ENCODE peak calls at places on chromosomes 3 and 15, in ten cellular contexts. Z, Q, N, C, R, T, U, A, K and W are unnamed samples.

GRCh38 chr15:98901438-98901837 is 106.2 kb downstream of the PGPEP1L start:
- DNase-seq in Q (no peak), N (no peak), T (no peak), Z (no peak), U (no peak), C (no peak), K (no peak), A (no peak), R (no peak), W (no peak)

GRCh38 chr15:24878153-24878552 is 76.6 kb upstream of the SNRPN start:
- DNase-seq in K (no peak), A (peak; percentile 38), C (peak; percentile 23), U (peak; percentile 83), R (peak; percentile 37), N (peak; percentile 54), Z (no peak), T (no peak), Q (peak; percentile 48), W (no peak)

GRCh38 chr15:56492786-56493555 is 28.0 kb upstream of the MNS1 start:
- DNase-seq in U (no peak), Q (no peak), A (no peak), C (no peak), Z (no peak), R (no peak), N (no peak), T (no peak), K (no peak), W (no peak)

GRCh38 chr15:37016287-37016686 is 84.1 kb downstream of the MEIS2 start:
- DNase-seq in R (peak; percentile 46), N (peak; percentile 94), Q (no peak), C (peak; percentile 42), T (no peak), A (no peak), U (peak; percentile 23), Z (peak; percentile 17), K (no peak), W (no peak)

GRCh38 chr3:184005981-184006507 is 11.6 kb downstream of the ABCC5 start:
- DNase-seq in U (peak; percentile 22), K (peak; percentile 50), R (peak; percentile 82), Q (peak; percentile 85), C (peak; percentile 71), Z (peak; percentile 38), T (no peak), N (peak; percentile 64), A (no peak), W (peak; percentile 51)

GRCh38 chr3:34212671-34213070 is 414.2 kb downstream of the PDCD6IP start:
- DNase-seq in N (peak; percentile 72), R (peak; percentile 42), C (peak; percentile 88), A (no peak), Q (no peak), T (peak; percentile 53), K (peak; percentile 66), U (no peak), Z (peak; percentile 40), W (no peak)

GRCh38 chr3:185318136-185318535 is 44.8 kb upstream of the MAP3K13 start:
- DNase-seq in T (no peak), N (peak; percentile 77), K (no peak), R (no peak), U (no peak), C (peak; percentile 81), Z (no peak), Q (no peak), A (peak; percentile 55), W (no peak)

GRCh38 chr3:184825456-184825855 is 13.5 kb downstream of the VPS8 start:
- DNase-seq in C (no peak), N (no peak), Q (no peak), Z (no peak), A (no peak), R (no peak), K (no peak), T (no peak), U (no peak), W (no peak)

GRCh38 chr3:17384567-17385296 is 357.7 kb downstream of the TBC1D5 start:
- DNase-seq in K (no peak), T (no peak), R (no peak), Z (no peak), C (peak; percentile 39), A (no peak), N (no peak), Q (no peak), U (no peak), W (no peak)

GRCh38 chr15:90530250-90531051 is 728 bp downstream of the CRTC3 start:
- DNase-seq in C (peak; percentile 25), U (peak; percentile 73), R (peak; percentile 46), A (no peak), K (peak; percentile 34), Q (peak; percentile 72), Z (peak; percentile 17), N (peak; percentile 46), T (peak; percentile 55), W (peak; percentile 72)

GRCh38 chr3:178072931-178073330 is 463.3 kb upstream of the KCNMB2 start:
- DNase-seq in T (no peak), Z (no peak), N (peak; percentile 12), R (no peak), K (no peak), Q (no peak), A (no peak), C (peak; percentile 69), U (no peak), W (no peak)

GRCh38 chr15:89486726-89487050 is 9.7 kb downstream of the RHCG start:
- DNase-seq in U (peak; percentile 22), K (no peak), Z (no peak), R (no peak), Q (peak; percentile 73), N (no peak), A (no peak), C (no peak), T (peak; percentile 13), W (peak; percentile 69)

GRCh38 chr3:112074006-112074405 is 12.2 kb upstream of the C3orf52 start:
- DNase-seq in C (peak; percentile 18), A (no peak), T (no peak), K (no peak), N (peak; percentile 56), U (no peak), R (no peak), Q (no peak), Z (no peak), W (no peak)

GRCh38 chr15:90680371-90680935 is 36.7 kb upstream of the BLM start:
- DNase-seq in T (no peak), C (peak; percentile 85), A (no peak), K (peak; percentile 62), R (peak; percentile 17), U (no peak), Q (no peak), N (peak; percentile 95), Z (peak; percentile 58), W (no peak)

DNA sequence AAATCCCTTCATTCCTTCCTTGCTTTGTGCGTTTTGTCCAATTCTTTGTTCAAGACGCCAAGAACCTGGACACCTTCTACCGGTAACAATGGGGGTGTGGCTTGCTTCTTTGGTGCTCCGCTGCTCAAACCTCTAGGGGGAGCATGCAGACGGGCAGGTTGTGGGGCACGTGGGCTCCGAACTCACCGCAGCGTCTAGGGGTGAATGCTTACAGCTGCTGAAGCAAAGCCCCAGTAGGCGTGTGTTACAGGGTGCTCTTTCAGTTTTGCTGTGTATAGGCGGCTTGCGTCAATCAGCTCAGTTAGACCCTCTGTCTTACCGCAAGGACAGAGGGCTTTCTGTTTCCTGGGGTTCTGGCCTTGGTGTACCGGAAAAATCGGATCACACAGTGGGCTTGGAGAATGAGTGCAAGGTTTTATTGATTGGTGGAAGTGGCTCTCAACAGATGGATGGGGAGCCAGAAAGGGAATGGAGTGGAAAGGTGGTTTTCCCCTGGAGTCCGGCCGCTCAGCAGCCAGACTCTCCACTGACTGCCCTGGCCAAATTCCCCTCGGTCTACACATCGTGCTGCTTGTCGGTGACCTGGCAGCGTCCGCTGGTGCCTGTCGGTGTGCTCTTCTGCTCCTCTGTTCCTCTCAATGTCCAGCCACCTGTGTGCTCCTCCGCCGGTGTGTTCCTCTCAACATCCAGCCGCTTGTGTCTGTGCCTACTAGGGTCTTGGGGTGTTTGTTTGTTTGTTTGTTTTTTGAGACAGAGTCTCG is 1.2 kb upstream of the LRRC34 start:
- DNase-seq in N (no peak), U (no peak), Z (peak; percentile 8), R (peak; percentile 32), A (peak; percentile 33), Q (peak; percentile 65), T (peak; percentile 41), K (no peak), C (peak; percentile 37), W (peak; percentile 76)
- TF ChIP-seq CTCF in N (peak; percentile 25), U (no peak), Z (peak; percentile 42), R (peak; percentile 39), A (peak; percentile 69), Q (peak; percentile 48), T (peak; percentile 34), K (no peak), C (peak; percentile 49), W (peak; percentile 70)

GRCh38 chr3:125045965-125046364 is 9.8 kb downstream of the HEG1 start:
- DNase-seq in T (no peak), N (peak; percentile 92), A (no peak), U (no peak), Z (no peak), K (no peak), R (no peak), Q (no peak), C (peak; percentile 86), W (no peak)
- TF ChIP-seq CTCF in T (no peak), N (peak; percentile 58), A (no peak), U (no peak), Z (no peak), K (no peak), R (no peak), Q (no peak), C (peak; percentile 66), W (no peak)

DNA sequence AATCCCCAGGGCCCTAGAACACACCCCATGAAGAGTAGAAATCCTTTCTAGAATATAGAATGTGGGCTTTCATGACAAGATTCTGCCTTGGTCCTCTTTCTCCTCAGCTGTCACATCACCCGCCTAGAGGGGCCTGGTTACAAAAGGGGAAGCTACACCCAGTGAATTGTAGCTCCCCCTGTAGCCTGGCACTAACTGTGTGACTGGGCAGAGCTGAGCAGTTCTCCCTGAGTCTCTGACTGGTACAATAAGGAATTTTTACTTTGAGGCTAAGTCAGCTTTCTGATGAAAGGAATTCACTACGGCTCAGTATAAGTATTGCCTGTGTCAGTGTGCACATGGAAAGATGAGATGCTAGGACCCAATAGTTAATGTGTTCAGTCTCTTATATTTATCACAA is 28.7 kb upstream of the ZNF148 start:
- DNase-seq in R (no peak), A (no peak), Z (no peak), C (peak; percentile 24), K (no peak), T (no peak), Q (no peak), U (no peak), N (peak; percentile 54), W (no peak)
- TF ChIP-seq CTCF in R (no peak), A (no peak), Z (no peak), C (no peak), K (no peak), T (no peak), Q (no peak), U (no peak), N (no peak), W (no peak)

DNA sequence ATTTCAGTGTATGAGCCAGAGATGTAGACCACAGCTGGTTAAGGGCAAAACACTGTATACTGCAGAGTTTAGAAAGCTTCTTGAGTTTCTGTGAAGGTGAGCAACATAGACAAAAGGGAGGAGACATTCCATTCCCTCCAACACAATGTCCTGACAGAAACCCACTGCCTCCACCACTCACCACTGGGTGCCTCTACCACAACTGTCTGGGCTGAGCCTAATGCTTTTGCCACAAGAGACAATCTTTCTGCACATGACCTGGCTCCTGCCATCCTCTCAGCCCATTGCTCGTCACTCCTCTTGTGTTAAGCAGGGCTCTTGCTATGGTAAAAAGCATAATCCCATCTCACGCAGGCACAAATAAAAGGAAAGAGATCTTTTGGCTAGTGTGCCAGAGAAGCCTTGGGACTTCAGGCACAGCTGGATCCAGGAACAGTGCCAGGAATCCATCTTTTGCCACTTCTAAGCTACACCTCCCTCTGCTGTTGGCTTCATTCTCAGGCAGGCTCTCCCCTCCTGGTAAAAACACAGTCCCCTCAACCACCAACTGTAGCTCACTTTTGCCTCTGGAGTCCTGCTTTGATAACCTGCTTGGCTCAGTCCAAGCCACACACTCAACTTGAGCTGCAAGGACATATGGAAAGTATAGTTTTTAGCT is 140.6 kb upstream of the PRR20G start:
- DNase-seq in U (peak; percentile 16), T (no peak), Q (no peak), A (no peak), K (no peak), R (no peak), N (no peak), C (peak; percentile 3), Z (no peak), W (no peak)
- TF ChIP-seq CTCF in U (no peak), T (no peak), Q (no peak), A (no peak), K (no peak), R (no peak), N (no peak), C (no peak), Z (no peak), W (no peak)